ENCODE peak calls at places on chromosomes 5 and 9, in four cellular contexts. P, Z, D and A are unnamed samples.
A peak's percentile ranks its signal among the peaks of the same experiment; 100 is the strongest.

GRCh38 chr5:179716286-179716685 is 16.3 kb upstream of the MAML1 start:
- DNase-seq in P (no peak), Z (no peak), D (no peak), A (no peak)

GRCh38 chr5:171462136-171462927 is 42.9 kb downstream of the FGF18 start:
- DNase-seq in P (no peak), Z (no peak), D (no peak), A (no peak)

GRCh38 chr9:97386265-97386633 is 25.6 kb upstream of the TDRD7 start:
- DNase-seq in P (no peak), Z (peak; percentile 43), D (no peak), A (no peak)

GRCh38 chr9:4739587-4740372 is 1.2 kb downstream of the AK3 start:
- DNase-seq in P (peak; percentile 47), Z (no peak), D (no peak), A (no peak)

GRCh38 chr5:139243425-139243965 is 45.3 kb upstream of the SIL1 start:
- DNase-seq in P (no peak), Z (no peak), D (no peak), A (no peak)

GRCh38 chr5:136006767-136007251 is 22.0 kb upstream of the TGFBI start:
- DNase-seq in P (no peak), Z (no peak), D (no peak), A (no peak)

GRCh38 chr9:137049544-137050449 is 3.8 kb upstream of the NPDC1 start:
- DNase-seq in P (peak; percentile 85), Z (no peak), D (no peak), A (peak; percentile 78)

GRCh38 chr5:115599502-115599901 is 2.8 kb downstream of the TICAM2 start:
- DNase-seq in P (no peak), Z (no peak), D (no peak), A (no peak)

GRCh38 chr5:72109625-72110024 is 2.4 kb downstream of the MAP1B start:
- DNase-seq in P (peak; percentile 29), Z (no peak), D (no peak), A (no peak)

GRCh38 chr9:135647897-135648296 is 8.6 kb upstream of the GLT6D1 start:
- DNase-seq in P (no peak), Z (no peak), D (no peak), A (no peak)

GRCh38 chr5:31100781-31101180 is 92.7 kb upstream of the CDH6 start:
- DNase-seq in P (no peak), Z (no peak), D (no peak), A (no peak)

GRCh38 chr9:20524776-20525175 is 97.5 kb downstream of the MLLT3 start:
- DNase-seq in P (no peak), Z (no peak), D (no peak), A (peak; percentile 54)

GRCh38 chr9:137968235-137968634 is 90.7 kb downstream of the CACNA1B start:
- DNase-seq in P (peak; percentile 11), Z (no peak), D (no peak), A (peak; percentile 20)

GRCh38 chr9:129597355-129598088 is 23.4 kb downstream of the C9orf50 start:
- DNase-seq in P (no peak), Z (peak; percentile 93), D (no peak), A (no peak)

GRCh38 chr5:149521739-149522373 is 29.4 kb downstream of the CSNK1A1 start:
- DNase-seq in P (no peak), Z (no peak), D (no peak), A (no peak)

GRCh38 chr5:1748845-1749244 is 50.8 kb downstream of the MRPL36 start:
- DNase-seq in P (no peak), Z (no peak), D (no peak), A (no peak)

GRCh38 chr5:157215143-157215825 is 34.6 kb downstream of the ITK start:
- DNase-seq in P (no peak), Z (no peak), D (peak; percentile 61), A (no peak)

GRCh38 chr9:127642047-127642740 is 30.1 kb downstream of the STXBP1 start:
- DNase-seq in P (no peak), Z (no peak), D (no peak), A (no peak)

GRCh38 chr5:125575561-125576504 is 829.4 kb upstream of the ZNF608 start:
- DNase-seq in P (no peak), Z (no peak), D (no peak), A (peak; percentile 56)

GRCh38 chr5:23084815-23085214 is 231.7 kb upstream of the CDH12 start:
- DNase-seq in P (no peak), Z (no peak), D (no peak), A (no peak)

GRCh38 chr5:74040811-74041491 is 415.0 kb downstream of the ARHGEF28 start:
- DNase-seq in P (no peak), Z (no peak), D (no peak), A (no peak)

GRCh38 chr5:123389794-123390193 is 33.4 kb downstream of the CEP120 start:
- DNase-seq in P (no peak), Z (no peak), D (no peak), A (no peak)

GRCh38 chr9:87684627-87685204 is 41.2 kb upstream of the CTSL start:
- DNase-seq in P (peak; percentile 59), Z (peak; percentile 19), D (no peak), A (peak; percentile 71)

GRCh38 chr9:75993434-75993833 is 103.0 kb downstream of the PCSK5 start:
- DNase-seq in P (no peak), Z (peak; percentile 33), D (no peak), A (no peak)

GRCh38 chr5:67095346-67095871 is 101.2 kb downstream of the CD180 start:
- DNase-seq in P (no peak), Z (peak; percentile 93), D (no peak), A (no peak)

GRCh38 chr9:114110180-114110579 is 11.1 kb upstream of the KIF12 start:
- DNase-seq in P (no peak), Z (peak; percentile 65), D (no peak), A (no peak)

GRCh38 chr5:32193591-32193990 is 19.5 kb upstream of the GOLPH3 start:
- DNase-seq in P (no peak), Z (peak; percentile 86), D (no peak), A (peak; percentile 52)

GRCh38 chr9:1995084-1995483 is 20.1 kb upstream of the SMARCA2 start:
- DNase-seq in P (no peak), Z (no peak), D (no peak), A (no peak)

GRCh38 chr5:160356550-160357347 is 13.7 kb downstream of the C1QTNF2 start:
- DNase-seq in P (no peak), Z (no peak), D (no peak), A (no peak)

GRCh38 chr5:88889165-88890069 is 6.4 kb upstream of the MEF2C start:
- DNase-seq in P (no peak), Z (no peak), D (no peak), A (no peak)

GRCh38 chr5:180618830-180619562 is 27.7 kb upstream of the SCGB3A1 start:
- DNase-seq in P (no peak), Z (no peak), D (no peak), A (peak; percentile 93)

GRCh38 chr5:33894566-33894965 is 2.8 kb upstream of the ADAMTS12 start:
- DNase-seq in P (no peak), Z (no peak), D (no peak), A (no peak)

GRCh38 chr9:7967851-7968250 is 168.3 kb upstream of the DMAC1 start:
- DNase-seq in P (no peak), Z (no peak), D (no peak), A (no peak)

GRCh38 chr5:19719117-19719516 is 268.9 kb downstream of the CDH18 start:
- DNase-seq in P (no peak), Z (no peak), D (no peak), A (no peak)

GRCh38 chr5:132065951-132066701 is 5.7 kb downstream of the IL3 start:
- DNase-seq in P (no peak), Z (no peak), D (no peak), A (no peak)

GRCh38 chr5:1216918-1217295 is 8.3 kb upstream of the SLC6A18 start:
- DNase-seq in P (no peak), Z (no peak), D (no peak), A (no peak)

GRCh38 chr5:172097356-172097755 is 90.7 kb downstream of the STK10 start:
- DNase-seq in P (no peak), Z (no peak), D (no peak), A (no peak)

GRCh38 chr9:117555964-117556629 is 141.2 kb upstream of the ASTN2 start:
- DNase-seq in P (peak; percentile 42), Z (peak; percentile 60), D (peak; percentile 7), A (peak; percentile 49)

GRCh38 chr5:174755103-174755502 is 30.7 kb downstream of the MSX2 start:
- DNase-seq in P (no peak), Z (no peak), D (no peak), A (no peak)

DNA sequence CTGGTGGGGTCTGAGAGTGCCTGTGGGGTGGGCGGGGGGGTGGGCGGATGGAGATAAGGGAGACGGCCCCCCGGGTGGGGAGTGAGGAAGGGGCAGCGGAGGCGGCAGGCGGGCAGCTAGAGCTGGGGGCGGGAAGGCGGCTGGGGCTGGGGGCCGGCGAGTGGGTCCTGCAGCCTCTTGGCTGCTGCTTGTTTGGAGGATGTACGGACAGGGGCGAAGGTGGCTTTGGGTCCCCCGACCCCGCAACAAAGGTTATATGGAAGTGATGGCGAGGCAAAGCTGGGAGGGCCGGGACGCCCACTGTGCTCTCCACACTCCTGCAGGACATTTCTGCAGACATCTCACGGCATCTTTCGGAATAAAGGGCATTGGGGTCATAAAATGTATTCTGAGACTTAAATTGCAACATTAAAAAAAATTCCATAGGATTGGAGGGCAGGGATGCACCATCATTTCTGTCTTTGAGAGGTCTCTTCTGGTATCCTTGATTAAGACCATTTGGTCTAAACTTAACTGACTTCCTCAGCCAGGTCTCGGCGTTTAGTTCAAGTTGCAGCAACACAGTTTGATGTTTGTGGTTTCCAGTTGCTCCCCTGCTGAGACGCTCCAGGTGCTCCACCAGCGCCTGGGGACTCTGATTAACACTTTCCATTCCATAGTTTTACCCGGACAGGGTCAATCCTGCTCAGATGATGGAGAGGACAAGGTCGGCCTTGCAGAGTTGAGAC is 101.5 kb upstream of the SSBP2 start:
- DNase-seq in P (peak; percentile 82), Z (no peak), D (no peak), A (no peak)
- TF ChIP-seq FOXK2 in P (no peak), Z (no peak), D (no peak), A (no peak)

DNA sequence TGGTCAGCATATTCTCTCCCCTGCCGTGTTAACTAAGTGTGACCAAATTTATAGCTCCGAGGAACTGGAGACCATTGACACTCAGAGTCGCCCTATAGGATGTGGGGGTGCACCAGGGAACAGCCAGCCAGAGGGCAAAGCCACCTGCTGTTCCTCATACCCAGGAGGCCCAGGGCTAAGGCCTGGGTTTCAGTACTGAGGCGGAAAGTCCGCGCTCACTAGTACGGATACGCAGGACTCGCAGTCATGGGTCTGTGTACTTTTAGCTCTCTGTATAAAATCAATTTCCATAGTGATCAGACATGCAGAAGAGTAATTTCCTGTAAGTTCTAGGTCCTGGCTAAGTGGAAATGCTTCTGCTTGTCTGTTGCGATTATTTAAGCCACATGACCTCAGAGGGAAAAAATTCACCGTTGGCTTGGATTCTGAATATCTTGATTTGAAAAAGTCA is 247.0 kb downstream of the AOPEP start:
- DNase-seq in P (no peak), Z (no peak), D (no peak), A (no peak)
- TF ChIP-seq FOXK2 in P (no peak), Z (no peak), D (no peak), A (no peak)

DNA sequence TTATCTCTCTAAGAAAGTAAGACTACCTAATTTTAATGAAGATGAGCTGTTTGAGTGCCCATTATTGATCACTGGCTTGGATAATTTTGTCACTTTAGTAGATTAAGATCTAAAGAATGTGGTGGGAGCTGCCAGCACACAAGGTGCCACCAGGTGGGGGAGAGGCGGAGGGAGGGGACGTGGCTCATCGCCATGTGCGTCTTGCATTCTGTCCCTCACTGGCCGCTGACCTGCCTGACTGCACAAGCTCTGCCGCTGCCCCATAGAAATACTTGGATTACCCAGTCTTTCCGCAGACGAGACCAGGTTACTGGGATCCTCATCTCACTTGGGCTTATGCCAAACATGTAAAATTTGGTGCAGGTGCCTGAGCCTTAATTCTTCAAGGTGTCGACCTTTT is 37.6 kb downstream of the RHOBTB3 start:
- DNase-seq in P (no peak), Z (no peak), D (no peak), A (no peak)
- TF ChIP-seq FOXK2 in P (no peak), Z (no peak), D (no peak), A (no peak)

GRCh38 chr5:59798862-59799667 is 94.5 kb downstream of the PDE4D start:
- DNase-seq in P (no peak), Z (no peak), D (peak; percentile 60), A (no peak)
- TF ChIP-seq FOXK2 in P (no peak), Z (no peak), D (no peak), A (no peak)